ENCODE peak calls at places on chromosomes 11 and 22, in ten cellular contexts. Z is GM13976; N is LoVo; L is NCI-H1694 treated with DMSO at 0.1 percent for 48 hours; U is left ventricle myocardium inferior; S is GM23338; A is stimulated activated CD4-positive, alpha-beta T cell treated with anti-CD3 and anti-CD28 coated beads, Interleukin-15, amount 100 ng/mL, for 48 hours; H is memory B cell; J is MV-4-11; O is A549. Y is an unnamed sample.
A peak's percentile ranks its signal among the peaks of the same experiment; 100 is the strongest.

GRCh38 chr11:65524747-65525658 is at the start of gene SCYL1:
- DNase-seq in Z (peak; percentile 97), N (peak; percentile 79), L (peak; percentile 46), U (peak; percentile 82), S (peak; percentile 79), A (peak; percentile 68), H (peak; percentile 82), J (no peak), O (peak; percentile 81), Y (peak; percentile 75)

GRCh38 chr22:40247976-40248375 is 70.3 kb downstream of the TNRC6B start:
- DNase-seq in Z (no peak), N (no peak), L (no peak), U (no peak), S (no peak), A (peak; percentile 38), H (no peak), J (peak; percentile 8), O (no peak), Y (peak; percentile 24)

GRCh38 chr22:23072035-23072910 is 2.0 kb downstream of the GNAZ start:
- DNase-seq in Z (no peak), N (no peak), L (no peak), U (peak; percentile 2), S (no peak), A (no peak), H (no peak), J (no peak), O (no peak), Y (no peak)

GRCh38 chr11:102317099-102317767 is at the start of gene BIRC3:
- DNase-seq in Z (peak; percentile 86), N (peak; percentile 91), L (no peak), U (peak; percentile 70), S (peak; percentile 82), A (peak; percentile 91), H (peak; percentile 89), J (peak; percentile 92), O (peak; percentile 97), Y (peak; percentile 95)

GRCh38 chr11:116364357-116364756 is 408.4 kb downstream of the BUD13 start:
- DNase-seq in Z (no peak), N (no peak), L (no peak), U (no peak), S (no peak), A (no peak), H (no peak), J (no peak), O (no peak), Y (no peak)

GRCh38 chr11:47950396-47950795 is 30.0 kb upstream of the PTPRJ start:
- DNase-seq in Z (no peak), N (no peak), L (no peak), U (no peak), S (no peak), A (peak; percentile 22), H (peak; percentile 53), J (peak; percentile 79), O (no peak), Y (no peak)

GRCh38 chr11:117823294-117823940 is 1.1 kb downstream of the FXYD2 start:
- DNase-seq in Z (peak; percentile 52), N (no peak), L (no peak), U (no peak), S (no peak), A (no peak), H (no peak), J (peak; percentile 43), O (peak; percentile 25), Y (no peak)

GRCh38 chr11:29255401-29255800 is 761.4 kb downstream of the KCNA4 start:
- DNase-seq in Z (no peak), N (no peak), L (no peak), U (no peak), S (no peak), A (no peak), H (no peak), J (no peak), O (no peak), Y (no peak)

GRCh38 chr11:101583180-101584128 is at the start of gene TRPC6:
- DNase-seq in Z (peak; percentile 10), N (no peak), L (no peak), U (peak; percentile 14), S (peak; percentile 86), A (no peak), H (no peak), J (no peak), O (peak; percentile 43), Y (no peak)

GRCh38 chr11:86571273-86571948 is 101.0 kb downstream of the ME3 start:
- DNase-seq in Z (no peak), N (no peak), L (no peak), U (no peak), S (peak; percentile 94), A (no peak), H (no peak), J (no peak), O (peak; percentile 88), Y (no peak)

GRCh38 chr11:43576834-43577521 is 103.6 kb upstream of the HSD17B12 start:
- DNase-seq in Z (peak; percentile 58), N (peak; percentile 6), L (no peak), U (peak; percentile 35), S (peak; percentile 97), A (no peak), H (no peak), J (peak; percentile 46), O (peak; percentile 62), Y (no peak)

GRCh38 chr11:19905280-19905853 is 192.7 kb downstream of the NAV2 start:
- DNase-seq in Z (no peak), N (peak; percentile 25), L (peak; percentile 25), U (no peak), S (peak; percentile 76), A (no peak), H (no peak), J (peak; percentile 1), O (peak; percentile 51), Y (no peak)

GRCh38 chr11:74388678-74389327 is 9.4 kb downstream of the PGM2L1 start:
- DNase-seq in Z (peak; percentile 63), N (peak; percentile 50), L (no peak), U (no peak), S (peak; percentile 87), A (no peak), H (peak; percentile 60), J (peak; percentile 37), O (peak; percentile 45), Y (peak; percentile 28)

GRCh38 chr11:2210366-2211112 is 38.9 kb upstream of the TH start:
- DNase-seq in Z (peak; percentile 16), N (no peak), L (no peak), U (no peak), S (no peak), A (no peak), H (peak; percentile 4), J (no peak), O (no peak), Y (no peak)

GRCh38 chr11:129365816-129366215 is 9.8 kb upstream of the BARX2 start:
- DNase-seq in Z (no peak), N (peak; percentile 82), L (no peak), U (no peak), S (no peak), A (no peak), H (no peak), J (no peak), O (no peak), Y (no peak)

Y was measured in NK-92 treated with Interleukin-12 subunit alpha and Interleukin-12 subunit beta, amount 100 ng/mL, for 24 hours.